ENCODE peak calls at places on chromosomes 6 and 20, in ten cellular contexts. Q is astrocyte of the cerebellum; H is foreskin fibroblast; R is HFFc6; Z is natural killer cell; M is activated CD8-positive, alpha-beta T cell treated with anti-CD3 and anti-CD28 coated beads for 36 hours; I is fibroblast of mammary gland; E is GM12865; V is OCI-LY7; S is mesothelial cell of epicardium. G is an unnamed sample.

GRCh38 chr20:35734374-35734773 is 7.7 kb downstream of the RBM39 start:
- DNase-seq in S (no peak), I (no peak), R (no peak), H (no peak), M (no peak), Q (no peak), V (no peak), Z (no peak), E (no peak), G (no peak)

GRCh38 chr20:58555078-58555765 is 40.0 kb upstream of the APCDD1L start:
- DNase-seq in E (no peak), V (no peak), M (no peak), H (peak), Q (peak), S (no peak), I (peak), R (peak), Z (no peak), G (no peak)

GRCh38 chr6:99425647-99426453 is 742 bp upstream of the PNISR start:
- DNase-seq in R (peak), H (peak), S (peak), I (peak), Z (peak), M (peak), Q (peak), V (peak), E (peak), G (peak)

GRCh38 chr6:158774734-158775449 is 44.3 kb downstream of the EZR start:
- DNase-seq in I (no peak), Q (no peak), M (no peak), H (no peak), R (no peak), V (no peak), S (no peak), E (no peak), Z (no peak), G (no peak)

GRCh38 chr20:53963670-53964466 is 106.5 kb downstream of the BCAS1 start:
- DNase-seq in Z (no peak), Q (no peak), I (no peak), H (no peak), E (no peak), S (no peak), V (no peak), R (no peak), M (no peak), G (no peak)

GRCh38 chr6:47446974-47447373 is 30.6 kb upstream of the CD2AP start:
- DNase-seq in S (no peak), R (no peak), Z (no peak), Q (no peak), H (no peak), I (no peak), V (peak), E (no peak), M (peak), G (no peak)

GRCh38 chr6:43938178-43939101 is 168.4 kb downstream of the VEGFA start:
- DNase-seq in I (no peak), Z (no peak), R (no peak), M (no peak), Q (no peak), H (no peak), S (no peak), V (no peak), E (no peak), G (no peak)

GRCh38 chr6:162056745-162057144 is 670.8 kb downstream of the PRKN start:
- DNase-seq in H (peak), Z (no peak), Q (peak), M (no peak), I (peak), E (no peak), S (no peak), R (no peak), V (no peak), G (no peak)

GRCh38 chr6:75266716-75267291 is 17.8 kb downstream of the TMEM30A start:
- DNase-seq in E (peak), Z (no peak), V (peak), R (peak), M (no peak), H (peak), S (no peak), I (peak), Q (no peak), G (no peak)

GRCh38 chr6:35678021-35678654 is 10.6 kb downstream of the FKBP5 start:
- DNase-seq in S (no peak), V (no peak), M (no peak), R (no peak), H (peak), Q (no peak), Z (no peak), I (no peak), E (no peak), G (no peak)

GRCh38 chr6:38391206-38391908 is 248.4 kb downstream of the BTBD9 start:
- DNase-seq in I (peak), E (no peak), R (peak), Q (no peak), Z (no peak), V (no peak), H (peak), M (no peak), S (no peak), G (no peak)

GRCh38 chr20:10611357-10611756 is 62.4 kb downstream of the JAG1 start:
- DNase-seq in Q (no peak), R (peak), S (no peak), Z (no peak), I (peak), V (peak), H (peak), E (peak), M (peak), G (no peak)

GRCh38 chr6:125746019-125746414 is 3.4 kb upstream of the HEY2 start:
- DNase-seq in E (no peak), I (no peak), V (no peak), Z (no peak), Q (no peak), S (no peak), M (no peak), R (no peak), H (no peak), G (no peak)

GRCh38 chr6:53943410-53943809 is 148.6 kb downstream of the LRRC1 start:
- DNase-seq in M (no peak), E (no peak), Z (no peak), S (no peak), H (no peak), V (no peak), R (no peak), Q (no peak), I (no peak), G (no peak)

GRCh38 chr20:31596831-31597482 is 8.1 kb upstream of the ID1 start:
- DNase-seq in S (no peak), H (peak), E (no peak), V (no peak), I (no peak), Q (no peak), R (no peak), Z (no peak), M (no peak), G (no peak)

GRCh38 chr20:8690074-8690473 is 378.8 kb upstream of the PLCB4 start:
- DNase-seq in M (no peak), Q (no peak), H (no peak), V (no peak), Z (no peak), I (no peak), S (no peak), R (no peak), E (no peak), G (no peak)

GRCh38 chr6:167839755-167840154 is 13.0 kb downstream of the AFDN start:
- DNase-seq in I (no peak), S (no peak), R (no peak), H (no peak), V (no peak), Q (no peak), M (no peak), Z (no peak), E (no peak), G (no peak)

GRCh38 chr6:53011993-53012392 is 16.9 kb upstream of the GSTA4 start:
- DNase-seq in Z (no peak), M (no peak), R (peak), S (no peak), V (no peak), H (peak), Q (no peak), I (peak), E (no peak), G (no peak)

GRCh38 chr6:36947570-36948351 is 6.8 kb upstream of the PI16 start:
- DNase-seq in M (peak), Z (no peak), I (no peak), E (no peak), S (no peak), R (no peak), Q (no peak), H (no peak), V (no peak), G (no peak)

GRCh38 chr6:153121311-153121710 is 9.8 kb downstream of the RGS17 start:
- DNase-seq in I (peak), Q (no peak), R (no peak), E (no peak), M (no peak), Z (no peak), S (no peak), H (peak), V (no peak), G (no peak)

GRCh38 chr6:144408151-144408550 is 123.0 kb downstream of the UTRN start:
- DNase-seq in V (no peak), M (no peak), E (no peak), Z (no peak), R (no peak), S (no peak), H (peak), I (peak), Q (no peak), G (no peak)

GRCh38 chr20:58081842-58082241 is 146.6 kb downstream of the ANKRD60 start:
- DNase-seq in S (no peak), M (no peak), Z (no peak), R (peak), H (peak), Q (peak), E (no peak), V (no peak), I (peak), G (no peak)

DNA sequence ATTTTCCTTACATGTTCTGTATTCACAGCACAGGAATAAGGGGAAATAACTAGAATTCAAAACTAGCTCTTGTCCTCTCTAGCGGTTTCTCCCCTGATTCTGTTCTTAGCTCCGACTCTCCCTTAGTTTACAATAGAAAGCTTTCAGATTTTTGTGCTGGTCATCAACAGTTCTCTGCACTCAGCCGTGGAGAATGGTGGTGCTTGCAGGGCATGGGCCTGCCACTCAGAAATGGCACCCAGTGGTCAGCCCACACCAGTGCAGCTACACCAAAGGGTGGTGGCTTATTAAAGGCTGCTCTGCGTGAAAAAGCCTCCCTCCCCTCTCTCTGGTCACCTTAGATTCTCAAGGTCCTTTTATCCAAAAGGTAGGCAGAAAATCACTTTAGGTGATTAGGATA is 123.5 kb downstream of the SASH1 start:
- DNase-seq in M (no peak), V (no peak), Q (no peak), Z (no peak), H (no peak), S (no peak), I (no peak), R (no peak), E (no peak), G (no peak)
- TF ChIP-seq CTCF in M (no peak), V (no peak), Q (no peak), Z (no peak), H (no peak), S (no peak), I (no peak), R (no peak), E (no peak), G (no peak)

GRCh38 chr6:30149234-30149633 is 11.8 kb downstream of the TRIM10 start:
- DNase-seq in I (no peak), R (no peak), M (no peak), H (no peak), Z (no peak), Q (no peak), V (peak), S (no peak), E (no peak), G (no peak)
- TF ChIP-seq CTCF in I (no peak), R (peak), M (no peak), H (no peak), Z (no peak), Q (no peak), V (peak), S (no peak), E (no peak), G (no peak)

GRCh38 chr20:50191065-50191565 is 485 bp downstream of the CEBPB start:
- DNase-seq in I (peak), V (peak), H (no peak), S (no peak), R (peak), M (peak), E (peak), Q (no peak), Z (peak), G (peak)
- TF ChIP-seq CTCF in I (no peak), V (no peak), H (no peak), S (no peak), R (no peak), M (no peak), E (no peak), Q (no peak), Z (no peak), G (no peak)

GRCh38 chr6:169701953-169702639 is at the start of the genes C6orf120 and WDR27:
- DNase-seq in R (peak), S (peak), E (peak), V (peak), H (peak), I (peak), Q (peak), Z (peak), M (peak), G (peak)
- TF ChIP-seq CTCF in R (peak), S (no peak), E (no peak), V (peak), H (no peak), I (no peak), Q (no peak), Z (no peak), M (no peak), G (no peak)

G was measured in activated B cell treated with CpG ODN at 0.5 μM for 24 hours.